ENCODE peak calls at places on chromosomes 11 and 22, in eight cellular contexts. N is MM.1S, V is ovary, P is esophagus squamous epithelium, O is A549, B is testis, F is neural progenitor cell, Y is endodermal cell. X is an unnamed sample.

GRCh38 chr11:60852060-60852638 is 3.6 kb downstream of the PTGDR2 start:
- DNase-seq in N (no peak), V (no peak), P (no peak), O (no peak), B (no peak), F (no peak), Y (peak; percentile 70), X (no peak)

GRCh38 chr22:44458044-44459020 is 39.7 kb downstream of the RTL6 start:
- DNase-seq in N (no peak), V (peak; percentile 5), P (no peak), O (no peak), B (peak; percentile 8), F (no peak), Y (no peak), X (no peak)

GRCh38 chr11:13287026-13287425 is 9.4 kb downstream of the BMAL1 start:
- DNase-seq in N (no peak), V (no peak), P (no peak), O (no peak), B (no peak), F (no peak), Y (no peak), X (no peak)

GRCh38 chr22:50733521-50734342 is 4.3 kb upstream of the ACR start:
- DNase-seq in N (peak; percentile 73), V (peak; percentile 4), P (no peak), O (no peak), B (peak; percentile 14), F (peak; percentile 17), Y (no peak), X (peak; percentile 12)

GRCh38 chr11:108606495-108607160 is 13.1 kb upstream of the EXPH5 start:
- DNase-seq in N (no peak), V (no peak), P (no peak), O (no peak), B (no peak), F (no peak), Y (no peak), X (no peak)

GRCh38 chr22:30038219-30038618 is 42.0 kb upstream of the HORMAD2 start:
- DNase-seq in N (no peak), V (no peak), P (no peak), O (no peak), B (no peak), F (no peak), Y (no peak), X (no peak)

GRCh38 chr11:11981364-11981763 is 27.1 kb downstream of the DKK3 start:
- DNase-seq in N (no peak), V (no peak), P (no peak), O (no peak), B (no peak), F (no peak), Y (no peak), X (no peak)

GRCh38 chr11:82859746-82860145 is 40.5 kb downstream of the PRCP start:
- DNase-seq in N (no peak), V (no peak), P (no peak), O (no peak), B (no peak), F (no peak), Y (no peak), X (no peak)

DNA sequence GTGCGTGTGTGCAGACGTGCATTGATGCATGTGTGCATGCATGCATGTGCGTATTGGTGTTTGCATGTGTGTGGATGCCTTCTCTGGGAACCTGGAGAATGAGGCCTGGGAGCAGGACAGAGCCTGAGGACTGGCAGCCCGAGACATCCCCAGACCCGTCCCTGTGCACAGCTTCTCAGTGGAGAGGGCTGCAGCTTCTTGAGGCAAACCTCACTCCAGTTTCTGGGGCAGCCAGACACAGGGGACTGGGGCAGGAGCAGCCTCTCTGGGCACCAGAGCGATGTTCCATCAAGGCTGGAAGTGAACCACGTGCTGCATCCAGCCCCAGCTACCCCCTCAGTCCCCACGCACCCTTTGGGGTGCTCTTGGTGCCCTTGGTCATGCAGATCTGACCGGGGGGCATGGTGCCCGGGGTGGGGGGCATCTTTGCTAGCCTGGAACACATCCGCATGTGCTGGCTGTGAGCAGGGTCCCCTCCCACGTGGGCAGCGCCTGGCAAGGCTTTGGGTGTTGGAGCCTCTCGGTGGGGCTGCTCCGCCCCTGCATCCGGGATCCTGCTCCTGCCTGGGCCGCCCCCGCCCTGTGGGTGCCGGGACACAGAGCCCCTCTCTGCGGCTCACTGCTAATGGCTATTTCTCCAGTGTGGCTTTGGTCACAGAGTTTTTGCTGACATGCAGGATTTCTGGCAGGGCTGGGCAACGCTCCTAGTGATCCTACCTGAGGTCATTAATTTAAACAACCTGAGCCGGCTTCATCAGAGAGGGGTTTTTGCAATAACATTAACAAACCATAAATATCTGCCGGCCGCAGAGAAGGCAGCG is 434.6 kb downstream of the TBC1D22A start:
- DNase-seq in N (no peak), V (peak; percentile 11), P (no peak), O (no peak), B (peak; percentile 11), F (no peak), Y (peak; percentile 32), X (no peak)
- H3K9me3 ChIP-seq in N (no peaks in the 10 kb centered on the region), V (no peaks in the 10 kb centered on the region), P (no peaks in the 10 kb centered on the region), O (no peaks in the 10 kb centered on the region), B (no peaks in the 10 kb centered on the region), F (no peaks in the 10 kb centered on the region), Y (peaks cover 6% of the 10 kb centered on the region), X (no peaks in the 10 kb centered on the region)

GRCh38 chr11:119026970-119027369 is 3.7 kb downstream of the SLC37A4 start:
- DNase-seq in N (no peak), V (no peak), P (no peak), O (no peak), B (no peak), F (no peak), Y (no peak), X (no peak)

GRCh38 chr11:119025978-119026766 is 4.5 kb downstream of the SLC37A4 start:
- DNase-seq in N (no peak), V (no peak), P (no peak), O (no peak), B (no peak), F (no peak), Y (no peak), X (no peak)

GRCh38 chr11:119023741-119024140 is 5.2 kb downstream of the TRAPPC4 start:
- DNase-seq in N (no peak), V (no peak), P (no peak), O (no peak), B (no peak), F (no peak), Y (no peak), X (no peak)

GRCh38 chr11:119024430-119025098 is 6.0 kb downstream of the TRAPPC4 start:
- DNase-seq in N (no peak), V (no peak), P (no peak), O (no peak), B (no peak), F (no peak), Y (no peak), X (peak; percentile 44)

DNA sequence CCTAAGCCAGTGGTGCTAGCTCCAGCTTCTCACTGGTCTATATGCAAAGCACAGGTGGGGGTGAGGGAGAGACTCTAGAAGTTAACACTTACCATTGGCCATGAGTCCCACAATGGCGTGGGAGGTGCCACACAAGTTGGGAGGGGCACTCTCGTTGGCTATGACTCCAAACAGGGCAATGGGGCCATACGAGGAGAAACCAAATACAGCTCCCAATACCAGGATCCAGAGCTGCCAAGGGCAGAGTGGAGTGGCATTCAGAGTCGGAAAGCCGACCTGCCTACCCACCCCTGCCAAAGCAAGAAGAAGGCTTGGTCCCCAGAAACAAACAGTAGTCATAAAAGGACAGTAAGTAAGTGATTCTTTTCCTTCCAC is 5.6 kb downstream of the SLC37A4 start:
- DNase-seq in N (no peak), V (no peak), P (no peak), O (no peak), B (no peak), F (no peak), Y (no peak), X (no peak)
- H3K4me1 ChIP-seq in N (peaks cover 59% of the 10 kb centered on the region), V (peaks cover 2% of the 10 kb centered on the region), P (peaks cover 20% of the 10 kb centered on the region), O (peaks cover 32% of the 10 kb centered on the region), B (peaks cover 18% of the 10 kb centered on the region), F (peaks cover 11% of the 10 kb centered on the region), Y (peaks cover 27% of the 10 kb centered on the region), X (peaks cover 33% of the 10 kb centered on the region)

GRCh38 chr22:24707477-24707816 is 67.1 kb downstream of the PIWIL3 start:
- DNase-seq in N (no peak), V (no peak), P (no peak), O (no peak), B (no peak), F (peak; percentile 40), Y (peak; percentile 81), X (no peak)
- TF ChIP-seq CTCF in N (no peak), V (no peak), P (no peak), O (no peak), B (no peak), F (peak; percentile 5), Y (peak; percentile 65), X (no peak)

GRCh38 chr22:49295851-49296560 is 531.7 kb downstream of the BRD1 start:
- DNase-seq in N (no peak), V (no peak), P (no peak), O (no peak), B (peak; percentile 10), F (no peak), Y (peak; percentile 15), X (no peak)
- H3K9me3 ChIP-seq in N (no peaks in the 10 kb centered on the region), V (no peaks in the 10 kb centered on the region), P (peaks cover 5% of the 10 kb centered on the region), O (no peaks in the 10 kb centered on the region), B (no peaks in the 10 kb centered on the region), F (no peaks in the 10 kb centered on the region), Y (no peaks in the 10 kb centered on the region), X (no peaks in the 10 kb centered on the region)